ENCODE peak calls at places on chromosomes 13 and 19, in six cellular contexts. A is neuronal stem cell, V is IMR-90, E is H1, R is trophoblast cell, N is mesenchymal stem cell. X is an unnamed sample.

GRCh38 chr19:51407631-51408131 is 9.8 kb downstream of the SIGLEC10 start:
- DNase-seq in A (no peak), N (peak; percentile 21), V (peak; percentile 17), R (no peak), E (no peak), X (peak; percentile 74)

GRCh38 chr19:38250821-38251563 is 5.2 kb downstream of the PPP1R14A start:
- DNase-seq in E (no peak), V (no peak), A (no peak), N (peak; percentile 80), R (no peak), X (peak; percentile 55)

GRCh38 chr13:53782400-53783030 is 753.9 kb downstream of the OLFM4 start:
- DNase-seq in R (peak; percentile 2), A (peak; percentile 63), E (no peak), V (peak; percentile 17), N (peak; percentile 50), X (peak; percentile 33)

GRCh38 chr19:5832049-5832448 is 7.5 kb downstream of the FUT6 start:
- DNase-seq in A (no peak), E (no peak), N (no peak), R (no peak), V (no peak), X (no peak)

GRCh38 chr13:35871561-35871960 is 259.6 kb downstream of the DCLK1 start:
- DNase-seq in V (no peak), N (no peak), R (no peak), E (no peak), A (no peak), X (no peak)

GRCh38 chr19:13839938-13840750 is 36.8 kb upstream of the NANOS3 start:
- DNase-seq in N (peak; percentile 87), A (no peak), E (no peak), V (peak; percentile 51), R (peak; percentile 83), X (peak; percentile 28)

GRCh38 chr19:16037424-16038195 is 38.7 kb upstream of the TPM4 start:
- DNase-seq in R (no peak), V (no peak), E (no peak), N (no peak), A (no peak), X (no peak)

GRCh38 chr19:38434549-38435051 is 1.1 kb downstream of the RYR1 start:
- DNase-seq in R (no peak), E (no peak), N (no peak), V (no peak), A (no peak), X (peak; percentile 95)

DNA sequence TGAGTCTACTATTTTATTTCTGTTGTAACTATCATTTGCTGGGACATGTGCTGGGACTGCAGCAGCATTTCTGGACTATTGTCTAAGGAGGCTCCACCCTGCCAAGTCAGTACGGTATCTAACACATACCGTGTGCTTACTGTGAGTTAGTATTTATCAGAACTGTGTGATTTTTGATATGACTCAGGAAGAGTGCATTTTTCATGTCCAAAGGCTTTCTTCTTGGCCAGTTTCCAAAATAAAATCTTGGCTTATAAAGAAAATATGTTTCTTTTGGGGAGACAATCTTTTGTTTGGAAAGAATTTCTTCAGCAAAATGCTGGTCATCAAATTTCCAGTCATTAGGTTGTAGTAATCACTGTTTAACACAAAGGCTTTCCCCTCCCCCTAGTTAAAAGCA is 11.6 kb downstream of the PARP4 start:
- DNase-seq in V (peak; percentile 73), N (no peak), A (no peak), E (no peak), R (no peak), X (no peak)
- H3K27ac ChIP-seq in V (no peak overlapping the region), N (no peak overlapping the region), A (no peak overlapping the region), E (no peak overlapping the region), R (no peak overlapping the region), X (no peak overlapping the region)

DNA sequence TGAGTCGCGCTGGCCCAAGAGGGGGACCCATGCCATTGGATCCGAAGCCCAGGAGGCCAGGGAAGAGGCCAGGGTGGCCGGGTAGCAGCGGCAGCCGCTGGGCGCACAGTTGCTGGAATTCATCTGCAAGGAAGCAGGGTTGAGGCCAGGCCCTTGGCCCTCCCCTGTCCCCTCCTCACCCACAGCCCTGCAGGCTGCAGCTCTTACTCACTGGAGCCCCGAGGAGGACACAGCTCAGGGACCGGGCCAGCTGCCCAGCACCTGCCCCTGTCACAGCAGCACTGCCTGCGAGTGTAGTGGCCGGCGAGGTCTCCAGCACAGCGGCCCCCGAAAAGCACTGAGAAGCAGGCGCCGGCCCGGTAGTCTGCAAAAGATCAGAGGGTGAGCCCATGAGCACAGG is 11.2 kb downstream of the FBN3 start:
- DNase-seq in N (no peak), R (no peak), A (no peak), E (no peak), V (no peak), X (no peak)
- H4K91ac ChIP-seq in N (no peak overlapping the region), R (no peak overlapping the region), A (no peak overlapping the region), E (no peak overlapping the region), V (no peak overlapping the region), X (no peak overlapping the region)

GRCh38 chr19:42271861-42272534 is 2.9 kb downstream of the CIC start:
- DNase-seq in R (no peak), E (no peak), A (no peak), V (no peak), N (no peak), X (no peak)

GRCh38 chr19:42268704-42269517 is at the start of gene CIC:
- DNase-seq in R (peak; percentile 100), E (peak; percentile 100), A (peak; percentile 100), V (peak; percentile 100), N (peak; percentile 100), X (peak; percentile 100)

GRCh38 chr19:42269518-42270345 is 680 bp downstream of the CIC start:
- DNase-seq in E (no peak), A (no peak), R (no peak), V (no peak), N (no peak), X (no peak)

GRCh38 chr19:42271045-42271419 is 2.0 kb downstream of the CIC start:
- DNase-seq in R (no peak), V (no peak), A (no peak), N (no peak), E (no peak), X (no peak)

GRCh38 chr19:42270346-42271044 is 1.4 kb downstream of the CIC start:
- DNase-seq in R (no peak), N (peak; percentile 73), V (no peak), E (no peak), A (no peak), X (no peak)
- H3K27ac ChIP-seq in R (peak overlapping the region; percentile 20), N (peak overlapping the region; percentile 97), V (peak overlapping the region; percentile 88), E (no peak overlapping the region), A (no peak overlapping the region), X (no peak overlapping the region)

GRCh38 chr19:982567-983170 is 1.5 kb upstream of the WDR18 start:
- DNase-seq in R (peak; percentile 62), V (peak; percentile 31), E (peak; percentile 50), A (peak; percentile 79), N (peak; percentile 59), X (peak; percentile 85)
- H4K91ac ChIP-seq in R (peak overlapping the region; percentile 90), V (peak overlapping the region; percentile 51), E (no peak overlapping the region), A (no peak overlapping the region), N (peak overlapping the region; percentile 44), X (no peak overlapping the region)

GRCh38 chr19:1860821-1861598 is 2.4 kb downstream of the KLF16 start:
- DNase-seq in V (no peak), R (no peak), A (no peak), N (no peak), E (no peak), X (no peak)
- H3K27ac ChIP-seq in V (peak overlapping the region; percentile 68), R (no peak overlapping the region), A (no peak overlapping the region), N (no peak overlapping the region), E (no peak overlapping the region), X (no peak overlapping the region)

DNA sequence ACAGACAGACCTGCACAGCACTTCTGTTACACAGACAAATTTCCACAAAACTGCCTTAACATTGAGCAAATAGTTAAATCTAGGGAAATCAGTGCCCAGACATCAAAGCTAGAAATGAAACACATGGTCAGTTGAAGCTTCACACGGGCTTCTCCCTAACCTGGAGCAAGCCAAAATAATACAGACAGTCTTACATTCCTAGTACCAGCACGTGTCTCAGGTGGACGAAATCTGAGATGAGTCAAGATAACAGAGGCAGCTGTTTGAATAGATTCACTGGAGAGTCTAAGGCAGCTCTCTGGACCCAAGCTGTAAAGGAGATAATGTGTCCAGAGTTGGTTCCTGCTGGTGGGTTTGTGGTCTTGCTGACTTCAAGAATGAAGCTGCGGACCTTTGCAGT is 4.1 kb upstream of the ZNF699 start:
- DNase-seq in N (no peak), E (no peak), R (peak; percentile 20), V (no peak), A (no peak), X (no peak)
- H4K91ac ChIP-seq in N (no peak overlapping the region), E (no peak overlapping the region), R (no peak overlapping the region), V (no peak overlapping the region), A (no peak overlapping the region), X (no peak overlapping the region)